ENCODE peak calls at places on chromosomes 11 and 22, in five cellular contexts. X is progenitor cell of endocrine pancreas, S is T1000, D is glutamatergic neuron, N is left ventricle myocardium superior. E is an unnamed sample.
A peak's percentile ranks its signal among the peaks of the same experiment; 100 is the strongest.

GRCh38 chr22:26798433-26799065 is 141.2 kb downstream of the MIAT start:
- DNase-seq in X (no peak), S (no peak), D (no peak), N (no peak), E (no peak)

GRCh38 chr11:117796456-117797428 is at the start of gene DSCAML1:
- DNase-seq in X (no peak), S (no peak), D (peak; percentile 65), N (peak; percentile 72), E (peak; percentile 83)

GRCh38 chr11:94325681-94326080 is 21.3 kb downstream of the IZUMO1R start:
- DNase-seq in X (peak; percentile 25), S (no peak), D (peak; percentile 67), N (no peak), E (no peak)

GRCh38 chr11:99200720-99201119 is 180.0 kb downstream of the CNTN5 start:
- DNase-seq in X (no peak), S (no peak), D (no peak), N (no peak), E (no peak)

GRCh38 chr11:65560555-65561418 is 2.6 kb upstream of the LTBP3 start:
- DNase-seq in X (no peak), S (peak; percentile 35), D (peak; percentile 68), N (peak; percentile 75), E (peak; percentile 87)

GRCh38 chr11:117231637-117232021 is 244 bp downstream of the PCSK7 start:
- DNase-seq in X (no peak), S (no peak), D (no peak), N (no peak), E (no peak)

GRCh38 chr22:35910013-35910860 is 118.4 kb downstream of the RBFOX2 start:
- DNase-seq in X (no peak), S (no peak), D (no peak), N (no peak), E (no peak)

GRCh38 chr22:44583854-44584253 is 85.8 kb upstream of the RTL6 start:
- DNase-seq in X (no peak), S (no peak), D (no peak), N (peak; percentile 17), E (no peak)

GRCh38 chr11:44326615-44327475 is 16.9 kb upstream of the ALX4 start:
- DNase-seq in X (no peak), S (no peak), D (no peak), N (no peak), E (no peak)

GRCh38 chr11:66882540-66882939 is 25.7 kb downstream of the LRFN4 start:
- DNase-seq in X (no peak), S (no peak), D (peak; percentile 23), N (peak; percentile 19), E (no peak)

GRCh38 chr22:21068681-21069276 is 23.0 kb downstream of the LRRC74B start:
- DNase-seq in X (no peak), S (no peak), D (no peak), N (no peak), E (no peak)

GRCh38 chr11:19808076-19808911 is 95.7 kb downstream of the NAV2 start:
- DNase-seq in X (no peak), S (no peak), D (no peak), N (no peak), E (no peak)

GRCh38 chr11:68838572-68838964 is 3.1 kb downstream of the CPT1A start:
- DNase-seq in X (no peak), S (no peak), D (no peak), N (peak; percentile 58), E (peak; percentile 77)

GRCh38 chr22:20062766-20063083 is 17.3 kb upstream of the DGCR8 start:
- DNase-seq in X (no peak), S (no peak), D (no peak), N (no peak), E (no peak)

GRCh38 chr22:39907605-39908097 is 6.8 kb downstream of the GRAP2 start:
- DNase-seq in X (no peak), S (no peak), D (no peak), N (no peak), E (no peak)

GRCh38 chr11:120517390-120518315 is 6.1 kb downstream of the GRIK4 start:
- DNase-seq in X (no peak), S (peak; percentile 40), D (no peak), N (no peak), E (no peak)

GRCh38 chr11:2205214-2205770 is 33.7 kb upstream of the TH start:
- DNase-seq in X (no peak), S (no peak), D (no peak), N (no peak), E (no peak)

GRCh38 chr11:12087075-12087775 is 23.2 kb upstream of the MICAL2 start:
- DNase-seq in X (no peak), S (no peak), D (no peak), N (peak; percentile 47), E (no peak)

GRCh38 chr11:7672960-7673723 is at the start of gene CYB5R2:
- DNase-seq in X (peak; percentile 37), S (no peak), D (no peak), N (peak; percentile 78), E (peak; percentile 90)

GRCh38 chr11:120465921-120466534 is 45.5 kb upstream of the GRIK4 start:
- DNase-seq in X (no peak), S (no peak), D (no peak), N (no peak), E (no peak)

GRCh38 chr11:93085097-93085496 is 112.7 kb downstream of the SLC36A4 start:
- DNase-seq in X (no peak), S (no peak), D (no peak), N (no peak), E (no peak)

GRCh38 chr22:26172389-26172990 is 3.2 kb downstream of the SEZ6L start:
- DNase-seq in X (peak; percentile 50), S (no peak), D (peak; percentile 79), N (peak; percentile 23), E (peak; percentile 16)

GRCh38 chr11:66277475-66278391 is at the start of gene CNIH2:
- DNase-seq in X (no peak), S (no peak), D (peak; percentile 76), N (peak; percentile 69), E (peak; percentile 79)

GRCh38 chr11:20131744-20132666 is 28.3 kb downstream of the DBX1 start:
- DNase-seq in X (peak; percentile 44), S (no peak), D (peak; percentile 79), N (peak; percentile 67), E (peak; percentile 53)

GRCh38 chr22:16964366-16964765 is 43.7 kb downstream of the GAB4 start:
- DNase-seq in X (no peak), S (no peak), D (no peak), N (no peak), E (no peak)

GRCh38 chr11:111795333-111795985 is 29.3 kb upstream of the PPP2R1B start:
- DNase-seq in X (no peak), S (no peak), D (no peak), N (no peak), E (no peak)

GRCh38 chr22:39144101-39144815 is 8.2 kb downstream of the CBX7 start:
- DNase-seq in X (no peak), S (no peak), D (no peak), N (no peak), E (no peak)

GRCh38 chr22:20569059-20570058 is 61.9 kb downstream of the MED15 start:
- DNase-seq in X (no peak), S (peak; percentile 74), D (no peak), N (peak; percentile 78), E (peak; percentile 91)

GRCh38 chr22:36369922-36370781 is 17.6 kb downstream of the MYH9 start:
- DNase-seq in X (no peak), S (no peak), D (no peak), N (peak; percentile 66), E (peak; percentile 72)